ENCODE peak calls at places on chromosomes 12 and 14, in five cellular contexts. I is HCT116, O is GM12878, M is A549, X is K562. K is an unnamed sample.

GRCh38 chr14:20612403-20612802 is 21.2 kb upstream of the RNASE12 start:
- DNase-seq in O (no peak), X (no peak), M (no peak), I (no peak), K (no peak)

GRCh38 chr14:86574026-86574777 is 1044.3 kb downstream of the FLRT2 start:
- DNase-seq in X (no peak), O (no peak), I (no peak), M (no peak), K (peak)

GRCh38 chr12:105462841-105463240 is 132.3 kb downstream of the C12orf75 start:
- DNase-seq in M (no peak), X (no peak), I (no peak), O (no peak), K (peak)

GRCh38 chr12:20476551-20476950 is 108.2 kb downstream of the PDE3A start:
- DNase-seq in M (no peak), X (no peak), I (no peak), O (no peak), K (no peak)

GRCh38 chr12:54158581-54158980 is 30.2 kb downstream of the SMUG1 start:
- DNase-seq in I (no peak), O (no peak), X (no peak), M (no peak), K (no peak)

GRCh38 chr12:1811948-1812291 is 8.4 kb upstream of the LRTM2 start:
- DNase-seq in X (no peak), O (no peak), I (no peak), M (no peak), K (no peak)

GRCh38 chr14:76867536-76868452 is 41.6 kb downstream of the LRRC74A start:
- DNase-seq in I (no peak), X (no peak), M (no peak), O (no peak), K (no peak)

GRCh38 chr14:102573591-102574046 is 18.8 kb upstream of the RCOR1 start:
- DNase-seq in M (no peak), I (no peak), X (no peak), O (no peak), K (no peak)

GRCh38 chr14:58238252-58239247 is 6.1 kb upstream of the PSMA3 start:
- DNase-seq in M (no peak), I (no peak), O (no peak), X (peak), K (no peak)

GRCh38 chr14:101017209-101017608 is 113.7 kb upstream of the RTL1 start:
- DNase-seq in X (no peak), M (no peak), I (no peak), O (no peak), K (peak)

GRCh38 chr12:131003676-131004075 is 50.0 kb downstream of the ADGRD1 start:
- DNase-seq in M (no peak), O (no peak), I (no peak), X (no peak), K (no peak)

DNA sequence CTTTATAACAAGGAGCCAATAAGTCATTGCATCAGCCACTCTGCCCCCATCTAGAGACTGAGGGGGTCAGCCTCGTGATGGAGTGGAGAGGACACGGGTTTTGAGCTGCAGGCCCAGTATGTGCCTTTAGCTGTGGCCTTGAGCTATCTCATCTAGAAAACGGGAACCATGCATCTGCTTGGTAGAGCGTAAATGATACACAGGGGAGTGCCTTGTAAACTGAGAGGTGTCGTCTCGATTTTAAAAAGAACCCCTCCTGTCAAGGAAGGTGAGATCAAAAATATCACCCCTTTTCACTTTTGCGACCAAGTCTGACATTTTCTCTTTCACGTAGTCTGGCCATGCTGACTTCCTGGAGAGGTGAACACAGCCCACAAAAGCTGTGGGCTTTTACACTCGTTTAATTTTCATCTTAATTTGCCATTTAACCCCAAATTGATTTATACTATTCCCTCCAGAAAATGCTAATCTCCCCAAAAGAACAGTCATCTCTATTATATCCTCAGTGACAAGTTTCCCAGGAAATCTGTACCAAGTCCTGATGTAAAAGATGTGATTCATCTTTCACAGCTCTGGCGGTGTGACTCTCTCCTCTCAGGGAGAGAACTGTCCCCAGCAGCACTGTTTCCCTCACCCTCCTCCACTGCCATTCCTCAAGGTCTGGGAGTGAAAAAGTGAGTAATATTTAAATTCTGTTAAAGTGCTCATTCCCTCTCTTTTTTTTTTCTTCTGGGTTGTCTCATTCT is 30.6 kb downstream of the VCPKMT start:
- DNase-seq in M (no peak), X (no peak), I (no peak), O (peak), K (peak)
- TF ChIP-seq POLR2A in M (no peak), X (no peak), I (no peak), O (peak), K (no peak)

DNA sequence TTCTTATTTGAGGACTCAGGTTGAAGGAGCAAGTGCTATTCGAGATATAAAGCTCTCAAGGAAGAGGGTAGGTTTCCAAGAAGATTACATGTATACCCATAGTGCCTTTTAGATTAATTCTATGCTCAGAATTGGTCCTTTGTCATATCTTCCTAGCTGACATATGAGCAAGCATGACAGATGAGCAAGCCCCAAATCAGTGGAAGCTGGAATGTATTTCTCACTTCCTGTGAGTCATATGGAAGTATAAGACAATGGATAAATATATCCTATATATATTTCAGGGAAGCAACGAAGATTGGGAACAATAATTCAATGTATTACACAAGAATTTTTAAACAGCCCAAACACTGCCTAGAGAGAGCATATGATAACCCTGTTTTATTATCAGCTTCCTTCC is 674.1 kb upstream of the ATXN7L3B start:
- DNase-seq in I (peak), O (no peak), X (no peak), M (no peak), K (no peak)
- TF ChIP-seq RAD21 in I (no peak), O (no peak), X (no peak), M (no peak), K (no peak)

GRCh38 chr12:51025748-51026654 is at the start of gene SLC11A2:
- DNase-seq in O (peak), I (peak), M (peak), X (peak), K (peak)
- TF ChIP-seq POLR2A in O (peak), I (peak), M (peak), X (peak), K (peak)

GRCh38 chr12:93847517-93848452 is 170.6 kb downstream of the CRADD start:
- DNase-seq in I (no peak), M (no peak), O (peak), X (no peak), K (no peak)
- TF ChIP-seq RAD21 in I (no peak), M (no peak), O (peak), X (no peak), K (no peak)

GRCh38 chr14:63212209-63212608 is 8.0 kb downstream of the RHOJ start:
- DNase-seq in I (no peak), X (no peak), O (no peak), M (no peak), K (no peak)
- TF ChIP-seq POLR2A in I (no peak), X (no peak), O (no peak), M (no peak), K (no peak)

DNA sequence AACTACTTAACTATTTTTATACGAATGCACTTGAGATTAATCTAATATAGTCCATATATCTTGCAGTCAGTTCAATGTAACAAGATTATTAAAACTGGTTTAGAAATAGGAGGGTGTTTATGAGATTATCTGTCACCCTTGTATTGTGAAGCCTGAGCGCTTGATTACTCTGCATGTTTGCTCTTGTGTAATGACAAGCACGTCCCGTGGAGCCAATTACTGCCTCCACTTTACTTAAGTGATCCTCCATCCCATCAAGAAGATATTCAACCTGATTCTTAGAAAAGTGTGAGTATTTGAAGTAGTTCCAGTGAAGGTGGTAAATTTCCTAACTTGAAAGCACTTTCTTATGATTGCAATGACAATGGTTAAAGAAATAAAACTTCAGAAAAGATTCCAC is 415.2 kb upstream of the GARIN6 start:
- DNase-seq in I (no peak), M (no peak), O (no peak), X (no peak), K (no peak)
- TF ChIP-seq RAD21 in I (no peak), M (no peak), O (no peak), X (no peak), K (no peak)

GRCh38 chr14:75098682-75099081 is 28.2 kb downstream of the NEK9 start:
- DNase-seq in O (no peak), X (no peak), I (no peak), M (no peak), K (no peak)
- TF ChIP-seq POLR2A in O (no peak), X (no peak), I (no peak), M (no peak), K (no peak)

GRCh38 chr12:92619730-92620684 is 82.8 kb upstream of the PLEKHG7 start:
- DNase-seq in M (no peak), O (no peak), I (no peak), X (no peak), K (no peak)

GRCh38 chr12:92621312-92621711 is 81.5 kb upstream of the PLEKHG7 start:
- DNase-seq in X (no peak), M (no peak), O (no peak), I (no peak), K (no peak)

GRCh38 chr12:92624236-92624635 is 78.6 kb upstream of the PLEKHG7 start:
- DNase-seq in M (peak), I (no peak), X (no peak), O (no peak), K (peak)

GRCh38 chr12:92623386-92623785 is 79.4 kb upstream of the PLEKHG7 start:
- DNase-seq in M (no peak), I (no peak), X (no peak), O (no peak), K (peak)

GRCh38 chr12:92621833-92622232 is 81.0 kb upstream of the PLEKHG7 start:
- DNase-seq in X (no peak), O (no peak), I (no peak), M (no peak), K (no peak)
- TF ChIP-seq RAD21 in X (no peak), O (no peak), I (no peak), M (no peak), K (no peak)

DNA sequence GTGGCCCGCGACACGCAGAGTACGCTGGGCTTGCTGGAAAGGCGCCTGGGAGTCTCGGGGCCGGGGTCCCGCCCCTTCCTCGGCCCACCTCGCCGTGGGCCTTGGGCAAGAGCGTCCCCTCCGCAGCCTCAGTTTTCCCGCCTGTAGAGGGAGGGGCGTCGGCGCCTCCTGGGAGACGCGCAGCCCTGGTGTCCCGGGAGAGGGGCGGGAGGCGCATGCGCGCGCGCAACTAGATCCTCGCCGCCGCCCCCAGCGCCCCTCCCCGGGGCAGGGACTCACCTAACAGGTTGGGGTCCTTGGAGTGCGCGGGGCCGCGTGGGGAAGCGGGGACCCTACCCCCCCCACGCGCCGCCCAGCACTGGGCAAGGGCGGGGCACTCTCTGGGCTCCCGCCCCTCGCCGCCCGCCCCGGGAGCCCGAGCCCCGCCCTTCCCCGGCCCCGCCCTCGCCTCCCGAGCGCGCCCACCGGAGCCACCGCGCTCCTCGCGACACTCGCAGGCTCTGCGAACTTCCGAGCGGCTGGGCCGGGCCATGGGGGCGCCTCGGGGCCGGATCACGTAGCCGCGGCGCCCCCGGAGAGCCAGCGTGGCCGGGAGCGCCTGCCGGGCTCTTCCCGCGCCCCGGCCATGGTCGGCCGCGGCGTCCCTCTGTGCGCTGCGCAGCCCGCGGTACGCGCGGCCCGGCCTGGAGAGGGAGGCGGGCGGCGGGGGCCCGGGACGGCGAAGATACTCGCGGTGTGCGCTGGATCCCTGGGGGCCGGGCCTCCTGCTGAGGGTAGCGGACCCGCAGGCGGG is at the start of gene KIF26A:
- DNase-seq in O (no peak), X (no peak), I (peak), M (peak), K (no peak)
- TF ChIP-seq POLR2A in O (no peak), X (no peak), I (no peak), M (peak), K (no peak)

GRCh38 chr12:67909681-67910080 is 79.6 kb upstream of the IFNG-AS1 start:
- DNase-seq in M (no peak), X (no peak), I (no peak), O (no peak), K (peak)
- TF ChIP-seq RAD21 in M (no peak), X (no peak), I (no peak), O (no peak), K (no peak)